ENCODE peak calls at places on chromosomes 11 and 22, in six cellular contexts. One of them, this sample, is unnamed. For H3K27me3, the result is how much of the 10 kb centered on the place peaks cover.

GRCh38 chr11:45754261-45754709 is 50.7 kb upstream of the SLC35C1 start:
- DNase-seq in IMR-90: peak
- DNase-seq in ovary: no peak
- DNase-seq in sigmoid colon: no peak
- DNase-seq in upper lobe of left lung: peak
- DNase-seq in CD8-positive, alpha-beta T cell: no peak
- DNase-seq in this sample: no peak

GRCh38 chr11:71268706-71269321 is 16.4 kb upstream of the SHANK2 start:
- DNase-seq in IMR-90: no peak
- DNase-seq in ovary: no peak
- DNase-seq in sigmoid colon: peak
- DNase-seq in upper lobe of left lung: no peak
- DNase-seq in CD8-positive, alpha-beta T cell: no peak
- DNase-seq in this sample: no peak

GRCh38 chr11:23021287-23021863 is 161.1 kb upstream of the CCDC179 start:
- DNase-seq in IMR-90: peak
- DNase-seq in ovary: no peak
- DNase-seq in sigmoid colon: no peak
- DNase-seq in upper lobe of left lung: no peak
- DNase-seq in CD8-positive, alpha-beta T cell: no peak
- DNase-seq in this sample: no peak

GRCh38 chr11:75543808-75544207 is 18.1 kb upstream of the GDPD5 start:
- DNase-seq in IMR-90: no peak
- DNase-seq in ovary: no peak
- DNase-seq in sigmoid colon: no peak
- DNase-seq in upper lobe of left lung: no peak
- DNase-seq in CD8-positive, alpha-beta T cell: no peak
- DNase-seq in this sample: no peak

GRCh38 chr22:31290494-31291402 is 1.5 kb downstream of the PIK3IP1 start:
- DNase-seq in IMR-90: peak
- DNase-seq in ovary: peak
- DNase-seq in sigmoid colon: peak
- DNase-seq in upper lobe of left lung: peak
- DNase-seq in CD8-positive, alpha-beta T cell: peak
- DNase-seq in this sample: peak

GRCh38 chr22:39297490-39298193 is 21.8 kb downstream of the RPL3 start:
- DNase-seq in IMR-90: no peak
- DNase-seq in ovary: no peak
- DNase-seq in sigmoid colon: no peak
- DNase-seq in upper lobe of left lung: no peak
- DNase-seq in CD8-positive, alpha-beta T cell: no peak
- DNase-seq in this sample: no peak

GRCh38 chr22:22111267-22111751 is 128.7 kb upstream of the TOP3B start:
- DNase-seq in IMR-90: peak
- DNase-seq in ovary: no peak
- DNase-seq in sigmoid colon: no peak
- DNase-seq in upper lobe of left lung: no peak
- DNase-seq in CD8-positive, alpha-beta T cell: no peak
- DNase-seq in this sample: peak

GRCh38 chr11:3230636-3231549 is 1.3 kb downstream of the MRGPRE start:
- DNase-seq in IMR-90: no peak
- DNase-seq in ovary: no peak
- DNase-seq in sigmoid colon: peak
- DNase-seq in upper lobe of left lung: no peak
- DNase-seq in CD8-positive, alpha-beta T cell: no peak
- DNase-seq in this sample: no peak

GRCh38 chr11:11400635-11401232 is 47.7 kb upstream of the CSNK2A3 start:
- DNase-seq in IMR-90: no peak
- DNase-seq in ovary: no peak
- DNase-seq in sigmoid colon: no peak
- DNase-seq in upper lobe of left lung: no peak
- DNase-seq in CD8-positive, alpha-beta T cell: no peak
- DNase-seq in this sample: no peak

GRCh38 chr11:2509481-2510001 is 64.7 kb downstream of the KCNQ1 start:
- DNase-seq in IMR-90: no peak
- DNase-seq in ovary: no peak
- DNase-seq in sigmoid colon: peak
- DNase-seq in upper lobe of left lung: peak
- DNase-seq in CD8-positive, alpha-beta T cell: no peak
- DNase-seq in this sample: no peak

DNA sequence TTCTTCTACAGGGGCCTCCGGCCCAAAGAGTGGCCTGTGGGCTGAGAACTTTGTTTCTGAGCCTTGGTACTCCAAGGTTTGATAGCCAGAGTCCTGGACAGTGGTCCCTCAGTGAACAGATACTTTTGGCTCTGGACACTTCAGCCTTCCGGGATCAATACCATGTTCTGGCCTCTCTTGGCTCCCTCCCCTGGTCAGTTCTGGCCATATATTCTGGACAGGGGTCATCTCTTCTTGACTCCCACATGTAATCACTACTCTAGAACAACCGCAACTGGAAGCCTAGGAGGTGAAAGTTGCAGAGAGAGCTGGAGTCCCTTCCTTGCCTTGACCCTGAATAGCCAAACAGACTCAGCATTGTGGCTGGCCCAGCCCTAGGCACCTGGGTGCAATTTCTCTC is 2.3 kb downstream of the RTN4RL2 start:
- DNase-seq in IMR-90: no peak
- DNase-seq in ovary: no peak
- DNase-seq in sigmoid colon: no peak
- DNase-seq in upper lobe of left lung: no peak
- DNase-seq in CD8-positive, alpha-beta T cell: no peak
- DNase-seq in this sample: no peak
- H3K27me3 ChIP-seq in IMR-90: half or more
- H3K27me3 ChIP-seq in ovary: under half
- H3K27me3 ChIP-seq in sigmoid colon: half or more
- H3K27me3 ChIP-seq in upper lobe of left lung: under half
- H3K27me3 ChIP-seq in CD8-positive, alpha-beta T cell: under half
- H3K27me3 ChIP-seq in this sample: half or more

GRCh38 chr11:65316979-65317786 is 2.5 kb downstream of the CDC42EP2 start:
- DNase-seq in IMR-90: peak
- DNase-seq in ovary: peak
- DNase-seq in sigmoid colon: peak
- DNase-seq in upper lobe of left lung: peak
- DNase-seq in CD8-positive, alpha-beta T cell: no peak
- DNase-seq in this sample: peak

GRCh38 chr11:65316311-65316978 is 1.8 kb downstream of the CDC42EP2 start:
- DNase-seq in IMR-90: peak
- DNase-seq in ovary: peak
- DNase-seq in sigmoid colon: peak
- DNase-seq in upper lobe of left lung: peak
- DNase-seq in CD8-positive, alpha-beta T cell: no peak
- DNase-seq in this sample: no peak

GRCh38 chr11:65314501-65315203 is at the start of gene CDC42EP2:
- DNase-seq in IMR-90: peak
- DNase-seq in ovary: peak
- DNase-seq in sigmoid colon: peak
- DNase-seq in upper lobe of left lung: peak
- DNase-seq in CD8-positive, alpha-beta T cell: peak
- DNase-seq in this sample: no peak

GRCh38 chr11:65315204-65315865 is 669 bp downstream of the CDC42EP2 start:
- DNase-seq in IMR-90: peak
- DNase-seq in ovary: peak
- DNase-seq in sigmoid colon: peak
- DNase-seq in upper lobe of left lung: peak
- DNase-seq in CD8-positive, alpha-beta T cell: peak
- DNase-seq in this sample: no peak

GRCh38 chr11:65315866-65316233 is 1.2 kb downstream of the CDC42EP2 start:
- DNase-seq in IMR-90: no peak
- DNase-seq in ovary: no peak
- DNase-seq in sigmoid colon: no peak
- DNase-seq in upper lobe of left lung: no peak
- DNase-seq in CD8-positive, alpha-beta T cell: no peak
- DNase-seq in this sample: no peak
- H3K4me3 ChIP-seq in IMR-90: peak
- H3K4me3 ChIP-seq in ovary: peak
- H3K4me3 ChIP-seq in sigmoid colon: peak
- H3K4me3 ChIP-seq in upper lobe of left lung: peak
- H3K4me3 ChIP-seq in CD8-positive, alpha-beta T cell: peak
- H3K4me3 ChIP-seq in this sample: peak

DNA sequence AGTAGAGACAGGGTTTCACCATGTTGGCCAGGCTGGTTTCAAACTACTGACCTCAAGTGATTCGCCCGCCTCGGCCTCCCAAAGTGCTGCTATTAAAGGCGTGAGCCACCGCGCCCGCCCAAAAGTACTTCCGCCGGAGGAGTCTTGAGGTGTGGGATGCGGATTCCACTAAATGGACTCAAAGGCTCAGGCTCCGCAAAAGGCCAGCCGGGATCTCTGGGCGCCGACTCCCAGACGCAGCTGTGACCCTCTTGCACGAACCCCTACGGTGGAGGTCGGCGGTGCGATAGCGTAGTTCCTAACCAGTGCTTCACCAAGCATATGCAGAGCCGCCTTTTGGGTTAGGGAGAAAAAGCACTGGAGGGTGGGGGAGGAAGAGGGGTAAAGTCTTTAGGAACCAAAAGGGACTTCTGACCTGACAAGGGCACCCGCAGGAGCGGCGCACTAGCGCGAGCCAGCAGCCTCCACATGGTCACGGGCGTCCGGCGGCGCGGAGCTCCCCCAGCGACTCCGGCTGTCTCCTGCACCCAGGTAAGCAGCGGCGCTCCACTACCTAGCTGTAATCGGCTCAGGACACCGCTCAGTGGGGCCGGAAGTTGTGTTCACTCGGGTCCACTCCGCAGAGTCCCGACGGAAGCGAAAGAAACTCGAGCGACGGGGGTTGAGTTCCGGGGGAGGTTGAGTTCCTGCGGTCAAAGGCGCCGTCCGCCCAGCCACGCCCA is at the start of gene MRPL16:
- DNase-seq in IMR-90: peak
- DNase-seq in ovary: peak
- DNase-seq in sigmoid colon: peak
- DNase-seq in upper lobe of left lung: peak
- DNase-seq in CD8-positive, alpha-beta T cell: peak
- DNase-seq in this sample: peak
- TF ChIP-seq CTCF in IMR-90: no peak
- TF ChIP-seq CTCF in ovary: no peak
- TF ChIP-seq CTCF in sigmoid colon: no peak
- TF ChIP-seq CTCF in upper lobe of left lung: peak
- TF ChIP-seq CTCF in CD8-positive, alpha-beta T cell: peak
- TF ChIP-seq CTCF in this sample: peak

GRCh38 chr11:64534391-64534801 is 56.6 kb upstream of the SLC22A12 start:
- DNase-seq in IMR-90: no peak
- DNase-seq in ovary: no peak
- DNase-seq in sigmoid colon: no peak
- DNase-seq in upper lobe of left lung: no peak
- DNase-seq in CD8-positive, alpha-beta T cell: no peak
- DNase-seq in this sample: no peak
- H3K27me3 ChIP-seq in IMR-90: under half
- H3K27me3 ChIP-seq in ovary: under half
- H3K27me3 ChIP-seq in sigmoid colon: under half
- H3K27me3 ChIP-seq in upper lobe of left lung: under half
- H3K27me3 ChIP-seq in CD8-positive, alpha-beta T cell: under half
- H3K27me3 ChIP-seq in this sample: under half

GRCh38 chr11:67438121-67438902 is 830 bp upstream of the PTPRCAP start:
- DNase-seq in IMR-90: no peak
- DNase-seq in ovary: no peak
- DNase-seq in sigmoid colon: no peak
- DNase-seq in upper lobe of left lung: no peak
- DNase-seq in CD8-positive, alpha-beta T cell: peak
- DNase-seq in this sample: no peak

GRCh38 chr11:67435727-67436458 is 1.6 kb downstream of the PTPRCAP start:
- DNase-seq in IMR-90: no peak
- DNase-seq in ovary: no peak
- DNase-seq in sigmoid colon: no peak
- DNase-seq in upper lobe of left lung: no peak
- DNase-seq in CD8-positive, alpha-beta T cell: no peak
- DNase-seq in this sample: no peak

GRCh38 chr11:67437082-67437821 is at the start of gene PTPRCAP:
- DNase-seq in IMR-90: no peak
- DNase-seq in ovary: no peak
- DNase-seq in sigmoid colon: no peak
- DNase-seq in upper lobe of left lung: no peak
- DNase-seq in CD8-positive, alpha-beta T cell: peak
- DNase-seq in this sample: no peak

GRCh38 chr11:67435031-67435726 is 2.3 kb downstream of the PTPRCAP start:
- DNase-seq in IMR-90: no peak
- DNase-seq in ovary: no peak
- DNase-seq in sigmoid colon: no peak
- DNase-seq in upper lobe of left lung: no peak
- DNase-seq in CD8-positive, alpha-beta T cell: peak
- DNase-seq in this sample: no peak

GRCh38 chr11:67436459-67437081 is 912 bp downstream of the PTPRCAP start:
- DNase-seq in IMR-90: no peak
- DNase-seq in ovary: no peak
- DNase-seq in sigmoid colon: no peak
- DNase-seq in upper lobe of left lung: no peak
- DNase-seq in CD8-positive, alpha-beta T cell: peak
- DNase-seq in this sample: no peak
- H3K4me3 ChIP-seq in IMR-90: no peak
- H3K4me3 ChIP-seq in ovary: no peak
- H3K4me3 ChIP-seq in sigmoid colon: no peak
- H3K4me3 ChIP-seq in upper lobe of left lung: peak
- H3K4me3 ChIP-seq in CD8-positive, alpha-beta T cell: peak
- H3K4me3 ChIP-seq in this sample: no peak

GRCh38 chr11:116072133-116072532 is 567.9 kb upstream of the CADM1 start:
- DNase-seq in IMR-90: no peak
- DNase-seq in ovary: no peak
- DNase-seq in sigmoid colon: no peak
- DNase-seq in upper lobe of left lung: no peak
- DNase-seq in CD8-positive, alpha-beta T cell: no peak
- DNase-seq in this sample: no peak

GRCh38 chr11:116071241-116071640 is 567.0 kb upstream of the CADM1 start:
- DNase-seq in IMR-90: no peak
- DNase-seq in ovary: no peak
- DNase-seq in sigmoid colon: no peak
- DNase-seq in upper lobe of left lung: no peak
- DNase-seq in CD8-positive, alpha-beta T cell: no peak
- DNase-seq in this sample: no peak

GRCh38 chr11:116070555-116070954 is 566.3 kb upstream of the CADM1 start:
- DNase-seq in IMR-90: no peak
- DNase-seq in ovary: no peak
- DNase-seq in sigmoid colon: no peak
- DNase-seq in upper lobe of left lung: no peak
- DNase-seq in CD8-positive, alpha-beta T cell: no peak
- DNase-seq in this sample: no peak

GRCh38 chr11:116073854-116074837 is 569.9 kb upstream of the CADM1 start:
- DNase-seq in IMR-90: no peak
- DNase-seq in ovary: no peak
- DNase-seq in sigmoid colon: no peak
- DNase-seq in upper lobe of left lung: no peak
- DNase-seq in CD8-positive, alpha-beta T cell: no peak
- DNase-seq in this sample: peak

GRCh38 chr11:116072776-116073175 is 568.6 kb upstream of the CADM1 start:
- DNase-seq in IMR-90: no peak
- DNase-seq in ovary: no peak
- DNase-seq in sigmoid colon: no peak
- DNase-seq in upper lobe of left lung: no peak
- DNase-seq in CD8-positive, alpha-beta T cell: no peak
- DNase-seq in this sample: no peak
- TF ChIP-seq CTCF in IMR-90: no peak
- TF ChIP-seq CTCF in ovary: no peak
- TF ChIP-seq CTCF in sigmoid colon: no peak
- TF ChIP-seq CTCF in upper lobe of left lung: no peak
- TF ChIP-seq CTCF in CD8-positive, alpha-beta T cell: no peak
- TF ChIP-seq CTCF in this sample: no peak